ENCODE peak calls at places on chromosomes 11 and 22, in nine cellular contexts. Y is upper lobe of right lung, H is thoracic aorta, A is cardiac muscle cell, Q is endothelial cell of umbilical vein, P is transverse colon, M is tibial nerve, G is pancreas, T is heart right ventricle. N is an unnamed sample. For H3K4me1, the result is how much of the 10 kb centered on the place peaks cover.

GRCh38 chr11:112481893-112482292 is 221.2 kb upstream of the PLET1 start:
- DNase-seq in Y (no peak), H (no peak), A (no peak), Q (no peak), P (no peak), M (no peak), G (no peak), T (no peak), N (no peak)

GRCh38 chr11:2084721-2085120 is 54.5 kb downstream of the IGF2 start:
- DNase-seq in Y (no peak), H (no peak), A (no peak), Q (no peak), P (no peak), M (no peak), G (peak), T (no peak), N (no peak)

GRCh38 chr22:41833369-41834004 is 582 bp downstream of the SREBF2 start:
- DNase-seq in Y (peak), H (no peak), A (peak), Q (peak), P (peak), M (peak), G (peak), T (peak), N (peak)

GRCh38 chr22:27747396-27748256 is 53.9 kb downstream of the MN1 start:
- DNase-seq in Y (no peak), H (no peak), A (no peak), Q (no peak), P (no peak), M (no peak), G (no peak), T (no peak), N (no peak)

GRCh38 chr22:21650823-21651520 is 8.9 kb downstream of the SDF2L1 start:
- DNase-seq in Y (no peak), H (no peak), A (no peak), Q (no peak), P (no peak), M (no peak), G (no peak), T (no peak), N (no peak)

GRCh38 chr11:24903555-24903954 is 406.7 kb downstream of the LUZP2 start:
- DNase-seq in Y (no peak), H (no peak), A (no peak), Q (no peak), P (no peak), M (no peak), G (no peak), T (no peak), N (no peak)

GRCh38 chr22:20431520-20432237 is 5.9 kb downstream of the SCARF2 start:
- DNase-seq in Y (peak), H (no peak), A (no peak), Q (no peak), P (no peak), M (no peak), G (no peak), T (no peak), N (no peak)

GRCh38 chr11:70434813-70435300 is 36.5 kb downstream of the CTTN start:
- DNase-seq in Y (no peak), H (no peak), A (no peak), Q (no peak), P (no peak), M (no peak), G (no peak), T (no peak), N (no peak)

GRCh38 chr22:48422900-48423480 is 1404.7 kb downstream of the BRD1 start:
- DNase-seq in Y (peak), H (no peak), A (no peak), Q (no peak), P (no peak), M (no peak), G (no peak), T (no peak), N (no peak)

GRCh38 chr22:23566716-23567475 is 13.2 kb downstream of the IGLL1 start:
- DNase-seq in Y (no peak), H (no peak), A (no peak), Q (no peak), P (no peak), M (no peak), G (no peak), T (no peak), N (no peak)

GRCh38 chr22:23376256-23376655 is 195.9 kb downstream of the BCR start:
- DNase-seq in Y (no peak), H (no peak), A (no peak), Q (peak), P (peak), M (no peak), G (no peak), T (no peak), N (peak)

GRCh38 chr11:3959015-3959917 is 103.8 kb downstream of the STIM1 start:
- DNase-seq in Y (no peak), H (no peak), A (no peak), Q (no peak), P (no peak), M (no peak), G (no peak), T (no peak), N (no peak)

GRCh38 chr11:57762235-57762866 is 749 bp downstream of the CTNND1 start:
- DNase-seq in Y (no peak), H (no peak), A (no peak), Q (no peak), P (peak), M (no peak), G (no peak), T (no peak), N (no peak)

GRCh38 chr11:38672445-38672844 is 2074.4 kb upstream of the RAG2 start:
- DNase-seq in Y (no peak), H (no peak), A (no peak), Q (no peak), P (no peak), M (no peak), G (no peak), T (no peak), N (no peak)

GRCh38 chr11:64356498-64357411 is 2.2 kb upstream of the RPS6KA4 start:
- DNase-seq in Y (peak), H (no peak), A (peak), Q (peak), P (no peak), M (no peak), G (peak), T (no peak), N (no peak)

GRCh38 chr11:24687748-24688147 is 190.9 kb downstream of the LUZP2 start:
- DNase-seq in Y (no peak), H (no peak), A (no peak), Q (no peak), P (no peak), M (no peak), G (no peak), T (no peak), N (no peak)

GRCh38 chr11:133082851-133083488 is 449.3 kb downstream of the OPCML start:
- DNase-seq in Y (peak), H (no peak), A (peak), Q (peak), P (peak), M (no peak), G (peak), T (peak), N (peak)

GRCh38 chr11:45400594-45400993 is 114.5 kb upstream of the SYT13 start:
- DNase-seq in Y (no peak), H (no peak), A (no peak), Q (peak), P (no peak), M (no peak), G (no peak), T (no peak), N (no peak)

GRCh38 chr11:128904872-128905344 is 13.8 kb downstream of the KCNJ5 start:
- DNase-seq in Y (no peak), H (no peak), A (peak), Q (peak), P (peak), M (no peak), G (peak), T (peak), N (no peak)

GRCh38 chr22:36149464-36149863 is 11.1 kb downstream of the APOL3 start:
- DNase-seq in Y (no peak), H (no peak), A (no peak), Q (no peak), P (no peak), M (no peak), G (no peak), T (no peak), N (no peak)

GRCh38 chr22:47175151-47175760 is 412.8 kb downstream of the TBC1D22A start:
- DNase-seq in Y (peak), H (no peak), A (no peak), Q (no peak), P (peak), M (peak), G (peak), T (peak), N (no peak)

GRCh38 chr22:50702821-50703725 is 30.4 kb downstream of the SHANK3 start:
- DNase-seq in Y (peak), H (no peak), A (no peak), Q (no peak), P (no peak), M (no peak), G (no peak), T (peak), N (no peak)

GRCh38 chr11:44609028-44609782 is 43.7 kb downstream of the CD82 start:
- DNase-seq in Y (no peak), H (no peak), A (no peak), Q (no peak), P (peak), M (no peak), G (no peak), T (no peak), N (peak)

GRCh38 chr22:20405291-20405930 is 11.5 kb downstream of the ZNF74 start:
- DNase-seq in Y (peak), H (no peak), A (no peak), Q (no peak), P (no peak), M (no peak), G (no peak), T (no peak), N (no peak)

GRCh38 chr11:87284306-87284705 is 246.6 kb downstream of the TMEM135 start:
- DNase-seq in Y (no peak), H (no peak), A (no peak), Q (no peak), P (no peak), M (no peak), G (no peak), T (no peak), N (no peak)

GRCh38 chr22:41857160-41857859 is 24.4 kb downstream of the SREBF2 start:
- DNase-seq in Y (no peak), H (no peak), A (peak), Q (peak), P (peak), M (no peak), G (no peak), T (no peak), N (peak)

GRCh38 chr11:45347343-45347742 is 61.2 kb upstream of the SYT13 start:
- DNase-seq in Y (no peak), H (no peak), A (peak), Q (no peak), P (no peak), M (no peak), G (no peak), T (no peak), N (no peak)

GRCh38 chr22:40331706-40332105 is 14.6 kb upstream of the ADSL start:
- DNase-seq in Y (no peak), H (no peak), A (no peak), Q (no peak), P (no peak), M (no peak), G (no peak), T (no peak), N (no peak)

GRCh38 chr11:117789241-117789640 is 7.8 kb downstream of the DSCAML1 start:
- DNase-seq in Y (no peak), H (no peak), A (no peak), Q (no peak), P (no peak), M (no peak), G (no peak), T (no peak), N (no peak)

GRCh38 chr22:23300476-23300875 is 120.2 kb downstream of the BCR start:
- DNase-seq in Y (no peak), H (no peak), A (no peak), Q (no peak), P (no peak), M (no peak), G (no peak), T (no peak), N (no peak)

GRCh38 chr11:71212871-71213559 is 39.4 kb downstream of the SHANK2 start:
- DNase-seq in Y (peak), H (no peak), A (no peak), Q (no peak), P (no peak), M (no peak), G (no peak), T (no peak), N (no peak)

GRCh38 chr11:97909544-97910394 is 1111.0 kb upstream of the CNTN5 start:
- DNase-seq in Y (no peak), H (no peak), A (no peak), Q (no peak), P (no peak), M (no peak), G (no peak), T (no peak), N (no peak)

GRCh38 chr11:32602657-32603410 is 19.2 kb downstream of the EIF3M start:
- DNase-seq in Y (no peak), H (no peak), A (no peak), Q (peak), P (no peak), M (no peak), G (no peak), T (no peak), N (no peak)

GRCh38 chr22:32527756-32528155 is 53.1 kb downstream of the FBXO7 start:
- DNase-seq in Y (no peak), H (no peak), A (no peak), Q (no peak), P (no peak), M (no peak), G (no peak), T (no peak), N (no peak)

GRCh38 chr22:37638351-37639069 is 959 bp upstream of the SH3BP1 start:
- DNase-seq in Y (no peak), H (no peak), A (no peak), Q (no peak), P (peak), M (no peak), G (no peak), T (no peak), N (no peak)

GRCh38 chr11:70524096-70524922 is 126.0 kb downstream of the CTTN start:
- DNase-seq in Y (peak), H (no peak), A (no peak), Q (no peak), P (no peak), M (no peak), G (no peak), T (no peak), N (no peak)

GRCh38 chr11:105524286-105524685 is 85.6 kb upstream of the GRIA4 start:
- DNase-seq in Y (no peak), H (no peak), A (peak), Q (no peak), P (no peak), M (no peak), G (no peak), T (no peak), N (no peak)

GRCh38 chr22:38973289-38974169 is 8.6 kb upstream of the APOBEC3B start:
- DNase-seq in Y (no peak), H (no peak), A (peak), Q (peak), P (peak), M (no peak), G (peak), T (no peak), N (no peak)

GRCh38 chr11:106679633-106680032 is 338.6 kb downstream of the GUCY1A2 start:
- DNase-seq in Y (no peak), H (no peak), A (no peak), Q (no peak), P (no peak), M (no peak), G (no peak), T (no peak), N (no peak)
- H3K4me1 ChIP-seq in Y (under half), H (under half), A (under half), Q (under half), P (under half), M (under half), G (under half), T (under half), N (under half)

DNA sequence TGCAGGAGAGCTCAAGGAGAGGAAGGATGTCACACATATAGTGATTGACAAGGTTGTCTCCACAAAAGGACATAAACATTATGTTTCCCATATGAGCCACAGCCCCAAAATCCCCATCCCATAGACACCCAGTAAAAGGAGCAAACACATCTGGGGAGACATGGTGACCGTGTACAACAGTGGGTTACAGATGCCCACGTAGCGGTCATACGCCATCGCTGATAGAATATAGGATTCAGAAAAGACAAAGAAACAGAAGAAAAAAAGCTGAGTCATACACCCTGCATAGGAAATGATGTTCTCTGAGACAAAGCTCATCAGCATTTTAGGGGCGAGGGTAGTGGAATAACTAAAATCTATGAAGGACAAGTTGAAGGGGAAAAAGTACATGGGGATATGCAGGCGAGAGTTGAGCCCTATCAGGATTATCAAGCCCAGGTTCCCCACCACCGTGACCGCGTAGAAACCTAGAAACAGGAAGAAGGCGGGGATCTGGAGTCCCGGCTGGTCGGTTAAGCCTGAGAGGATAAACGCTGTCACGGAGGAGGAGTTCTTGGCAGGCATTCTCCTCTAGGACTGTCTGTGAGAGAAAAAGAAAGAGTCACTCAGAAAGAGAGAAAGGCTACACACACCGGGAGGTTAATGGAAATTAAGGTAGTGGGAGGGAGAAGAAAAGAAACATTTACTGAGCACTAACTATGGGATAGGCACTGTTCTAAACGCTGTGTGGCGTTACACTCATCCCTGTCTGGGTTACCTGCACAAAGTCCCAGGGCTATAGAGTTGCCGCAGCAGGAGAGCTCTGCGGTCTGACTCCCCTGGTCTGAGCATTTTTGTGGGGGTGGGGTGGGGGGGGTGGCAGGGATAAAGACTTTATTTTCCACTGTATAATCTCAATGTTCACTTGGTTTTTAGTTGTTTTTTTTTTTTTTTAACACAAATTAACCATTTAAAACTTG is 36.1 kb upstream of the OR8B8 start:
- DNase-seq in Y (no peak), H (no peak), A (peak), Q (peak), P (no peak), M (no peak), G (no peak), T (no peak), N (peak)
- H3K4me1 ChIP-seq in Y (under half), H (under half), A (under half), Q (under half), P (under half), M (under half), G (under half), T (under half), N (under half)

GRCh38 chr11:72773696-72774095 is 20.2 kb downstream of the STARD10 start:
- DNase-seq in Y (no peak), H (no peak), A (no peak), Q (no peak), P (peak), M (no peak), G (no peak), T (no peak), N (no peak)

GRCh38 chr11:72774499-72774898 is 19.3 kb downstream of the STARD10 start:
- DNase-seq in Y (no peak), H (no peak), A (no peak), Q (no peak), P (peak), M (no peak), G (no peak), T (no peak), N (no peak)

GRCh38 chr11:72771507-72771906 is 19.3 kb upstream of the ARAP1 start:
- DNase-seq in Y (no peak), H (no peak), A (no peak), Q (no peak), P (no peak), M (no peak), G (no peak), T (no peak), N (no peak)

GRCh38 chr11:72772059-72772458 is 19.9 kb upstream of the ARAP1 start:
- DNase-seq in Y (no peak), H (no peak), A (no peak), Q (no peak), P (no peak), M (no peak), G (no peak), T (no peak), N (no peak)

DNA sequence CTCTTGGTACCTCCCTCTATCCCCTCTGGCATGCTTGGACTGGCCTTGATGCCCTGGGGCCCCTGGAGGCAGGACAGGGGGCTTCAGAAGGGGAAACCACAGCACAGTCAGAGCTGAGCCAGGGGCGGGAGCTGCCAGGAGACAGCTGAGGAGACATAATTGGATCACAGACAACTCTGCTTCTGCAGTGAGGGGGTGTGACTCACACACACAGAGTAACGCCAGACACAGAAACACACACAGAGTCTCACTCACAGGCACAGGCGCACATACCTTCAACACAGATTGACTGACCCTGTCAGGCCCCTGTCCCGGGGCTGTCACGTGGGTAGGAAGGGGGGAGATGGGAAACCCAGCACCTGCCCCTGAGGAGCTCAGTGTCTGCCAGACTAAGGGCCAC is 20.6 kb downstream of the STARD10 start:
- DNase-seq in Y (no peak), H (no peak), A (no peak), Q (peak), P (no peak), M (no peak), G (peak), T (no peak), N (no peak)
- H3K4me1 ChIP-seq in Y (under half), H (under half), A (under half), Q (under half), P (half or more), M (under half), G (half or more), T (under half), N (under half)

GRCh38 chr22:17268501-17269223 is 49.4 kb upstream of the ADA2 start:
- DNase-seq in Y (no peak), H (no peak), A (no peak), Q (no peak), P (no peak), M (no peak), G (no peak), T (no peak), N (no peak)

GRCh38 chr22:17269224-17269606 is 50.0 kb upstream of the ADA2 start:
- DNase-seq in Y (no peak), H (no peak), A (no peak), Q (no peak), P (no peak), M (no peak), G (no peak), T (no peak), N (no peak)

GRCh38 chr22:17272511-17272991 is 53.3 kb upstream of the ADA2 start:
- DNase-seq in Y (no peak), H (no peak), A (peak), Q (no peak), P (no peak), M (no peak), G (peak), T (no peak), N (no peak)

GRCh38 chr22:17269607-17270261 is 50.5 kb upstream of the ADA2 start:
- DNase-seq in Y (no peak), H (no peak), A (no peak), Q (no peak), P (peak), M (no peak), G (no peak), T (no peak), N (no peak)

DNA sequence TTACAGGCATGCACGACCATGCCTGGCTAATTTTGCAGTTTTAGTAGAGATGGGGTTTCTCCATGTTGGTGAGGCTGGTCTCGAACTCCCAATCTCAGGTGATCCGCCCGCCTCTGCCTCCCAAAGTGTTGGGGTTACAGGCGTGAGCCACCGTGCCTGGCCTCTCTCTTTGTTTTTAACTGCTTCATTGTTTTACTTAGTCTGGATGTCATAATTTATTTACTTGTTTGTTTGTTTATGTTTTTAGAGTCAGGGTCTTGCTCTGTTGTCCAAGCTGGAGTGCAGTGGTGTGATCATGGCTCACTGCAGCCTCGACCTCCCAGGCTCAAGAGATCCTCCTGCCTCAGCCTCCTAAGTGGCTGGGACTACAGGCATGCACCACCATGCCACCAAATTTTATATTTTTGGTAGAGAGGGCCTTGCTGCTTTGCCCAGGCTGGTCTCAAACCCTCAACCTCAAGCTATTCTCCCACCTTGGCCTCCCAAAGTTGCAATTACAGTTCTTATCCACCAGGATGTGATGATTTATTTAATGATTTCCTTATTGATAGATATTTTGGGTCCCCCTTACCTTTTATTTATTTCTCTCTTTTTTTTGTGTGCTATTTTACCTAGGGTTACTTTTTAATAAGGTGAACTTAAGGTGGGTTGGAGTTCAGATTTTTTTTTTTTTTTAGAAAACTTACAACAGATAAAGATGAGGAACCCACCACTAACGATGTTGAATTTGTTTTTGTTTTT is 52.6 kb upstream of the ADA2 start:
- DNase-seq in Y (no peak), H (no peak), A (no peak), Q (no peak), P (no peak), M (no peak), G (no peak), T (no peak), N (no peak)
- H3K4me1 ChIP-seq in Y (under half), H (under half), A (under half), Q (under half), P (under half), M (under half), G (under half), T (under half), N (under half)